ENCODE peak calls at places on chromosomes 3 and 15, in five cellular contexts. R is IMR-90, D is HFF-Myc, A is tibial nerve, N is vagina. P is an unnamed sample.
A peak's percentile ranks its signal among the peaks of the same experiment; 100 is the strongest.

GRCh38 chr3:159913712-159914414 is 74.8 kb upstream of the IL12A start:
- DNase-seq in R (no peak), D (no peak), A (no peak), N (peak; percentile 44), P (no peak)

GRCh38 chr3:113249111-113249510 is 37.8 kb downstream of the BOC start:
- DNase-seq in R (peak; percentile 88), D (peak; percentile 78), A (no peak), N (no peak), P (peak; percentile 84)

GRCh38 chr15:69117431-69117841 is 43.0 kb upstream of the GLCE start:
- DNase-seq in R (no peak), D (no peak), A (no peak), N (no peak), P (peak; percentile 84)

GRCh38 chr15:53837263-53837662 is 77.8 kb upstream of the WDR72 start:
- DNase-seq in R (no peak), D (no peak), A (no peak), N (no peak), P (peak; percentile 58)

GRCh38 chr3:46097691-46098241 is 70.5 kb upstream of the XCR1 start:
- DNase-seq in R (peak; percentile 31), D (no peak), A (peak; percentile 64), N (peak; percentile 91), P (no peak)

GRCh38 chr3:158272071-158272470 is 162.2 kb downstream of the RSRC1 start:
- DNase-seq in R (no peak), D (no peak), A (no peak), N (no peak), P (no peak)

GRCh38 chr15:75738647-75739325 is 26.1 kb upstream of the CSPG4 start:
- DNase-seq in R (peak; percentile 87), D (peak; percentile 69), A (peak; percentile 95), N (peak; percentile 96), P (peak; percentile 93)

GRCh38 chr3:65077124-65077523 is 389.3 kb upstream of the ADAMTS9 start:
- DNase-seq in R (no peak), D (no peak), A (no peak), N (no peak), P (no peak)

GRCh38 chr3:41175365-41175764 is 23.9 kb upstream of the CTNNB1 start:
- DNase-seq in R (no peak), D (no peak), A (no peak), N (no peak), P (no peak)

GRCh38 chr15:63382966-63383710 is 1.5 kb upstream of the CA12 start:
- DNase-seq in R (peak; percentile 37), D (no peak), A (no peak), N (no peak), P (no peak)

GRCh38 chr3:50912746-50913145 is 238.0 kb downstream of the DOCK3 start:
- DNase-seq in R (no peak), D (no peak), A (no peak), N (no peak), P (no peak)

GRCh38 chr3:63576826-63577225 is 75.6 kb upstream of the SNTN start:
- DNase-seq in R (no peak), D (no peak), A (no peak), N (no peak), P (peak; percentile 79)

GRCh38 chr15:51620647-51621046 is 1.9 kb downstream of the DMXL2 start:
- DNase-seq in R (no peak), D (no peak), A (no peak), N (no peak), P (no peak)

GRCh38 chr3:47365213-47366153 is 15.3 kb upstream of the PTPN23 start:
- DNase-seq in R (peak; percentile 76), D (peak; percentile 61), A (no peak), N (no peak), P (peak; percentile 28)

GRCh38 chr15:68298882-68299381 is 21.4 kb downstream of the FEM1B start:
- DNase-seq in R (no peak), D (no peak), A (no peak), N (peak; percentile 79), P (no peak)

GRCh38 chr3:116474356-116475200 is 29.3 kb upstream of the LSAMP start:
- DNase-seq in R (peak; percentile 17), D (no peak), A (no peak), N (no peak), P (no peak)

GRCh38 chr15:74314897-74315438 is 52.5 kb downstream of the CYP11A1 start:
- DNase-seq in R (no peak), D (no peak), A (no peak), N (no peak), P (no peak)

GRCh38 chr3:25781145-25781757 is 2.0 kb downstream of the NGLY1 start:
- DNase-seq in R (no peak), D (no peak), A (no peak), N (no peak), P (no peak)

GRCh38 chr15:95928822-95929221 is 401.7 kb upstream of the NR2F2 start:
- DNase-seq in R (no peak), D (no peak), A (no peak), N (no peak), P (no peak)

GRCh38 chr15:40329804-40330203 is 6.3 kb downstream of the INAFM2 start:
- DNase-seq in R (no peak), D (no peak), A (no peak), N (no peak), P (no peak)

GRCh38 chr15:69939513-69940440 is 157.9 kb downstream of the TLE3 start:
- DNase-seq in R (no peak), D (no peak), A (no peak), N (no peak), P (no peak)

GRCh38 chr3:131729561-131729960 is 226.8 kb upstream of the MRPL3 start:
- DNase-seq in R (no peak), D (no peak), A (no peak), N (no peak), P (peak; percentile 13)

DNA sequence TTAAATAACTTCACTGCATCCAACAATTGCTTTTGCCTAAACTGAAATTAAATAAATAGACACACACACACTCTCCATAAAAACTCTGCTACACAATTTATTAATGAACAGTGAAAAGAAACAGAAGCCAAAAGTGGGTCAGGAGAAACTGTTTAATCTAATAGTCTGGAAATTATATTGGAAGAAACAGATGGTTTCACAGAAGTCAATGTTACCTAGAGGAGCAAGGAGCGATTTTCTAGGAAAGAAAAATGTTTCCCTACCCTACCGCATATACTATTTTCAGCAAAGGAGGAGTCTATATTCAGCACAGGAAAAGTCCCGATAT is 32.0 kb downstream of the RFTN1 start:
- DNase-seq in R (no peak), D (no peak), A (no peak), N (no peak), P (no peak)
- H3K4me3 ChIP-seq in R (no peak overlapping the region), D (no peak overlapping the region), A (no peak overlapping the region), N (no peak overlapping the region), P (no peak overlapping the region)

GRCh38 chr15:58212909-58213526 is 74.8 kb downstream of the AQP9 start:
- DNase-seq in R (peak; percentile 55), D (no peak), A (no peak), N (no peak), P (peak; percentile 42)
- TF ChIP-seq CTCF in R (peak; percentile 62), D (peak; percentile 63), A (peak; percentile 40), N (peak; percentile 15), P (peak; percentile 69)

GRCh38 chr3:180870008-180870733 is 42.3 kb upstream of the FXR1 start:
- DNase-seq in R (no peak), D (no peak), A (peak; percentile 30), N (no peak), P (peak; percentile 6)
- H3K4me3 ChIP-seq in R (peak overlapping the region; percentile 10), D (peak overlapping the region; percentile 2), A (peak overlapping the region; percentile 29), N (peak overlapping the region; percentile 51), P (no peak overlapping the region)

DNA sequence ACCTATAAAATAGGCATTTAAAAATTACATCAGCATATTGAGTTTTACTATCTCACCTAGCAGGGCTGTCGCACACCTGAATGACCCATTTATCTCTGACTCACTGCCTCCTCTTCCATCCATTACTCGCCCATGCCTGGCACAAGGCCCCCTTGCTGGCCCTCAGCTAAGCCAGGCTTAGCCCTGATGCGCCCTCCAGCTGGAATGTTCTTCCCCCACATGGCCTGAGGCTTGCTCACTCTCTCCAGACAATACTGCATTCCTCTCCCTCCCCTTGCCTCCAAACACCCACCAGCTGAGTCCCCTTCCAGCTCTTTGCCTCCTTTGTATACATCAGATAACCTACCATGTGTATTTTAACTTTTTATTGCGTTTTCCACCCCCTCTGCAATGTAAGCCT is 7.2 kb downstream of the SH3BP5 start:
- DNase-seq in R (peak; percentile 85), D (no peak), A (no peak), N (no peak), P (peak; percentile 29)
- TF ChIP-seq CTCF in R (peak; percentile 2), D (no peak), A (no peak), N (no peak), P (no peak)

GRCh38 chr3:23764407-23764806 is 41.3 kb upstream of the UBE2E1 start:
- DNase-seq in R (no peak), D (no peak), A (no peak), N (no peak), P (no peak)

GRCh38 chr3:23760871-23761373 is 44.8 kb upstream of the UBE2E1 start:
- DNase-seq in R (no peak), D (no peak), A (no peak), N (no peak), P (no peak)

GRCh38 chr3:23763040-23763477 is 42.7 kb upstream of the UBE2E1 start:
- DNase-seq in R (peak; percentile 30), D (no peak), A (no peak), N (no peak), P (no peak)

GRCh38 chr3:23761440-23761896 is 44.3 kb upstream of the UBE2E1 start:
- DNase-seq in R (peak; percentile 55), D (no peak), A (no peak), N (no peak), P (peak; percentile 73)

DNA sequence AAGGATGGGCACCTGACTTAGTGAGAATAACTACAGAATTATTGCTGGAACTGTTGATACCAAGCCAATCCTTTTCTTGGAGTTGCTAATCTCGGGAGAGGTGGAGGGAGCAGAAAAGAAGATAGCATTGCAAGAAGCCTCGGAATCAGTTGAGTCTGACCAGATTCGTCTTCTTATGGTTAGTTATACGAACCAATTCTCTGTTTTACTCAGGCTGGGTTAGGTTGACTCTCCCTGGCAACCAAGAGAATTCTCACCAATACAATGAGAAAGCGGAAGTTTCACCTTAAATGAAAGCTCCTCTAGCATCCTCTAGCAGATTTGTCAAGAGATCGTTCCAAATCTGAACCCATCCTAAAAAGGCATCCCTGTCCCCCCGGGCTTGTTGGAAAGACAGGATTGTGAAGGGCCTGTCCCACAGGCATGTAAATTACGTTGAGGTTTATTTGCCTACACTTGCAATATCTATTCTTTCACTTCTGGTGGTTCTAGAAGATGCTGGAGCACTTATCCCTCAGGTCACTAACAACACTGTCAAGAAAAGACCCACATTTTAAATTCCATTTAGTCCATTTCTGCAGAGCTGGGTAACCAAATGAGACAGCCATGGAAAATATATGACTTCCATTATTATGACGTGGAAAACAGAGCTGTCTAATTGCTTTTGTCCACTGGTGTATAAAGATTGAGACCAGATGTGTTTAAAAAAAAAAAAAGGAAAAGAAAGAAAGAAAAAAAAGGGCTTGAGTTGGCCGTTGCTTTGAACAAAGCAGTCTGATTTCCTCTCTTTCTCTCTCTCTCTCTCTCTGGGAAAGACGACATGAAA is 43.3 kb upstream of the UBE2E1 start:
- DNase-seq in R (no peak), D (no peak), A (no peak), N (no peak), P (no peak)
- H3K4me3 ChIP-seq in R (no peak overlapping the region), D (peak overlapping the region; percentile 16), A (peak overlapping the region; percentile 20), N (peak overlapping the region; percentile 43), P (no peak overlapping the region)

P was measured in epithelial cell of esophagus.